ENCODE peak calls at places on chromosomes 13 and 19, in eight cellular contexts. U is H9; A is CD4-positive, alpha-beta T cell; B is fibroblast of lung; I is ascending aorta; F is astrocyte of the spinal cord; V is AG04449; J is AG10803. K is an unnamed sample.

GRCh38 chr13:24251525-24251924 is 57.9 kb upstream of the C1QTNF9 start:
- DNase-seq in U (no peak), A (peak; percentile 89), J (no peak), V (no peak), B (no peak), I (no peak), F (no peak), K (no peak)

GRCh38 chr13:19089315-19089714 is 92.3 kb downstream of the TUBA3C start:
- DNase-seq in J (no peak), F (no peak), A (no peak), I (no peak), B (no peak), V (no peak), U (no peak), K (no peak)

GRCh38 chr19:6580313-6580712 is 10.6 kb downstream of the CD70 start:
- DNase-seq in U (no peak), A (no peak), V (no peak), I (no peak), J (peak; percentile 51), F (peak; percentile 71), B (peak; percentile 92), K (no peak)

GRCh38 chr19:402786-403185 is 6.2 kb downstream of the C2CD4C start:
- DNase-seq in B (no peak), I (no peak), V (no peak), A (no peak), F (no peak), U (peak; percentile 15), J (no peak), K (no peak)

GRCh38 chr13:109209526-109209925 is 576.9 kb downstream of the IRS2 start:
- DNase-seq in U (no peak), B (no peak), V (no peak), I (no peak), J (no peak), A (no peak), F (no peak), K (no peak)

GRCh38 chr19:38657633-38658222 is 10.3 kb downstream of the ACTN4 start:
- DNase-seq in U (no peak), B (peak; percentile 95), F (peak; percentile 82), A (peak; percentile 22), J (peak; percentile 94), I (no peak), V (peak; percentile 78), K (peak; percentile 76)

GRCh38 chr13:49635599-49636433 is 7.5 kb downstream of the ARL11 start:
- DNase-seq in U (peak; percentile 85), J (peak; percentile 52), B (peak; percentile 69), A (peak; percentile 33), F (peak; percentile 48), I (no peak), V (no peak), K (peak; percentile 14)

GRCh38 chr13:98481511-98481951 is 95.4 kb downstream of the STK24 start:
- DNase-seq in J (no peak), I (no peak), F (no peak), A (no peak), V (no peak), U (no peak), B (no peak), K (no peak)

GRCh38 chr19:45099465-45100201 is 6.7 kb downstream of the PPP1R37 start:
- DNase-seq in B (no peak), A (no peak), J (no peak), V (no peak), F (no peak), U (no peak), I (no peak), K (no peak)

GRCh38 chr19:4295972-4296771 is 6.0 kb downstream of the TMIGD2 start:
- DNase-seq in J (peak; percentile 12), A (no peak), F (no peak), U (peak; percentile 63), B (peak; percentile 20), V (no peak), I (no peak), K (no peak)

DNA sequence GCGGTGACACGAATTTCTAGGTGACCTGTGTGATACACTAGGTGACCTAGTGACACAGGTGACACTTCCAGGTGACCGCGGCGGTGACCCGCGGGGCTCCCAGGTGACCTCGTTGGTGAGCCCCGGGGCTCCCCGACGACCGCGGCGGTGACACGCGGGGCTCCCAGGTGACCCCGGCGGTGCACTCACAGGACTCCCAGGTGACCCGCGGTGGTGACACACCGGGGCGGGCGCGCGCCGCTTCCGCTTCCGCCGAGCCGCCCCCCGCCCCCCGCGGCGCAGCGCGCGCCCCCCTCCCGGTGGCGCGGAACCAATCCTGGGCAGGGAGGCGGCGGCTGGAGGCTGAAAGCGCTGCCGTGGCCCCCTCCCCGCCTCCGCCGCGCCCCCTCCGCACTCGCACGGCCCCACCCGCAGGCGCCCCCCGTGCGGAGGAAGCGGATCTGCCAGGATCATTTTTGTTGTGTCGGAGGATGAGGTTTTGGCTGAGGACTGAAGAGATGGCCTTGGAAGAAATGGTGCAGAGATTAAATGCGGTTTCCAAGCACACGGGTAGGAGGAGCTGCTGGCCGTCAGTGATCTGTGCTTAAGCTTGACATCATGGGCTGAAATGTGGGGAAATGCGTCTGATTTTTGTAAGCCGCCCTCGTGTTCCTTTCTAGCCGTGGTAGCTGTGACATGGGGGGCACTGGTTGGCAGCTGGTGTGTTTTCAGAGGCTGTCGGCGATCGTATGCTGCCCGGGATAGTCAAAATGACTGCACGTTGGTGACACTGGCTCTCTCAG is at the start of gene MCF2L:
- DNase-seq in I (no peak), A (peak; percentile 60), B (peak; percentile 25), J (peak; percentile 20), U (peak; percentile 57), F (peak; percentile 8), V (no peak), K (no peak)
- TF ChIP-seq CTCF in I (no peak), A (no peak), B (peak; percentile 32), J (peak; percentile 9), U (peak; percentile 41), F (no peak), V (no peak), K (peak; percentile 30)

DNA sequence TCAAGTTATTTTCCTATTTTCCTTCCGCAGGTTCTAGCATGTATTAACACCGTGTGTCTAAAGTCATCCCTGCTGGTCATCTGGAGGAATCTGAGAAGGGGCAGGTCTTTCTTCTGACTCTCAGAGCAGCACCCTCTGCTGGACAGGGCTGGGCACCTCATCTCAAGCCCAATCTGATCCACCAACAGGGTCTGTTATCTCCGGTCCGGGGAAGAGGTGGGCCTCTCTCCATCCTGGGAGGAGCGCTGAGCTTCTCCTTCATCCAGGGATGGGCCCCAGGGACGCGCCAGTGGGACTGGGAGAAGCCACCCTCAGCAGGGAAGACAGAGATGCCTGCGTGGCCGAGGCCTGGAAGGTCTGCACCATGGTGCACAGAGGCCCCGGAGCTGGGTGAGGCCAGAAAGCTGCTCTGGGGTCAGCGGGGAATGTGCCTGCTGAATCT is 26.0 kb upstream of the ZNF331 start:
- DNase-seq in U (peak; percentile 90), F (peak; percentile 15), A (peak; percentile 42), B (peak; percentile 56), V (no peak), I (no peak), J (peak; percentile 61), K (peak; percentile 47)
- TF ChIP-seq CTCF in U (peak; percentile 94), F (peak; percentile 51), A (peak; percentile 68), B (peak; percentile 57), V (peak; percentile 55), I (peak; percentile 44), J (peak; percentile 74), K (peak; percentile 59)

GRCh38 chr19:48064509-48064908 is 20.6 kb upstream of the CABP5 start:
- DNase-seq in I (no peak), F (no peak), A (no peak), V (no peak), B (peak; percentile 10), U (peak; percentile 29), J (no peak), K (peak; percentile 13)

GRCh38 chr19:48069435-48069834 is 25.6 kb upstream of the CABP5 start:
- DNase-seq in A (no peak), F (no peak), J (no peak), B (no peak), V (no peak), U (no peak), I (no peak), K (no peak)
- TF ChIP-seq CTCF in A (no peak), F (no peak), J (no peak), B (no peak), V (no peak), U (peak; percentile 52), I (no peak), K (peak; percentile 15)

DNA sequence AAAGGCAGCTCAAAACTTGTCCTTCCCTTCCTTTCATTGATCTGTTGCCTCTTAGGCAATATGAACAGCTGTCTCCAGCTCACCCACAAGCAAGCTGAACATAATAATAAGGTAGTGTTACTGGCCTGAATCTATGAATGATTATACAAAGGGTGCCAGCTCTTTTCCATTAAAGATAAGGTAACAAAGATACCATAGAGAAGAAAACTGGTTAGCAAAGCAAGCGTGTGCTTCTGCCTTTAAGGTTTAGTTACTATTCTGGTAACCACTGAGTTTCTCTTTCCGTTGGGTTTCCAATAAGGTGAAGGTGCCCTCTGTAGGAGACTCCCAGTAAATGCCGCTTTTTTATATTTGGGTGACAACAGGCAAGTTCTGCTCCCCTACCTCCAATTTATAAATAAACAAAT is 12.1 kb upstream of the DACH1 start:
- DNase-seq in J (no peak), U (peak; percentile 36), F (peak; percentile 52), V (no peak), A (no peak), I (no peak), B (peak; percentile 32), K (peak; percentile 21)
- TF ChIP-seq CTCF in J (peak; percentile 39), U (peak; percentile 74), F (peak; percentile 68), V (no peak), A (peak; percentile 46), I (no peak), B (peak; percentile 72), K (peak; percentile 72)

GRCh38 chr13:77779461-77780272 is 82.2 kb downstream of the SLAIN1 start:
- DNase-seq in A (no peak), J (peak; percentile 75), V (peak; percentile 5), F (peak; percentile 77), B (peak; percentile 60), I (no peak), U (no peak), K (peak; percentile 33)
- TF ChIP-seq CTCF in A (peak; percentile 78), J (peak; percentile 71), V (peak; percentile 30), F (peak; percentile 61), B (peak; percentile 67), I (peak; percentile 39), U (peak; percentile 87), K (peak; percentile 53)

DNA sequence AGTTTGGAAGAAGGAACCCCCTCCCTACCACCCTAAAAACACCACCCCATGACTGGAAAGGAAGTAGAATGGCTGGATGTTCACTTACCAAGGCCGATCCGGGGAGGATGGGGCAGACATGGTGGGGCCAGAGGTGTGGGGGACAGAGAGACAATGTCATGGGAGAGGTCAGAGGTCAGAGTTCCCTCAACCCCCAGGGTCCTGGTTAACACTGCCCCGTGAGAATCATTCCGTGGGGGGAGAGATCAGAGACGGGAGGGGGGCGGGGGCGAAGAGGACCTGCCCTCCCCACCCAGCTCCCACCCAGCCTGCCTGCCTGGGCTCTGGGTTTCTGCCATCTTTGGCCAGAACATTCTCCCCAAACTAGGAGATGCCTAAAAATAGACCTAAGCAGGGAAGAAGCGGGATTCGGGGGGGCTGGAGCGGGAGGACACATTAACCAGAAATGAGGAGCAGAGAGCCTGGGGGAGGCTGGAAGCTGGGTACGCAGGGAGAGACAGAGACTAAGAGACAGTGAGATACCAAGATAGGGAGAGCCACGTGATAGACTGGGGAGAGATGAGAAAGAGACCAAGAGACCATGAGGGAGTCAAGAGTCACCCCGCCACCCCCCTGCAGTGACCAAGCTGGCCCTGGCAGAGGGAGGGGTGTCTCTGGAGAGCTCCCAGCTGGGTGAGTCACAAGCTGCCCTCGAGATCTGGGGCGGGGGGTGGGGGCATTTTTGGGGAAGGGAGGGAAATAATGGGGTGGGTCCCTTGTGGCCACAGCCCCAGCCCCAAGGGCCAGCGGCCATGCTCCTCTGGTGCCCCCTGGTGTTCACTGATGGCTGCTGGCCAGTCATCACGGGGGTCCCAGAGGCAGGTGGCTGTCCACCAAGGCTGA is 6.1 kb upstream of the KANK2 start:
- DNase-seq in A (no peak), B (peak; percentile 77), F (peak; percentile 73), I (peak; percentile 70), V (peak; percentile 34), U (peak; percentile 79), J (peak; percentile 83), K (peak; percentile 40)
- TF ChIP-seq CTCF in A (peak; percentile 66), B (peak; percentile 79), F (peak; percentile 90), I (peak; percentile 91), V (peak; percentile 91), U (peak; percentile 86), J (peak; percentile 78), K (peak; percentile 91)